ENCODE peak calls at places on chromosome 22, in seven cellular contexts. G is Peyer's patch, J is adrenal gland, L is uterus, W is IMR-90, M is GM12892, P is body of pancreas. Y is an unnamed sample.

GRCh38 chr22:21043856-21044535 is 1.8 kb upstream of the LRRC74B start:
- DNase-seq in G (no peak), J (no peak), L (no peak), W (no peak), M (no peak), P (no peak), Y (no peak)

GRCh38 chr22:47622541-47622940 is 860.1 kb downstream of the TBC1D22A start:
- DNase-seq in G (peak; percentile 24), J (no peak), L (no peak), W (no peak), M (no peak), P (no peak), Y (no peak)

GRCh38 chr22:49869855-49870712 is 16.4 kb downstream of the ZBED4 start:
- DNase-seq in G (no peak), J (no peak), L (no peak), W (no peak), M (no peak), P (no peak), Y (no peak)

GRCh38 chr22:20438066-20438677 is 547 bp upstream of the SCARF2 start:
- DNase-seq in G (peak; percentile 48), J (no peak), L (no peak), W (peak; percentile 45), M (no peak), P (no peak), Y (no peak)

GRCh38 chr22:21873619-21874018 is 6.2 kb upstream of the MAPK1 start:
- DNase-seq in G (no peak), J (no peak), L (no peak), W (no peak), M (no peak), P (no peak), Y (no peak)

GRCh38 chr22:19604711-19605268 is 80.6 kb upstream of the CLDN5 start:
- DNase-seq in G (no peak), J (no peak), L (no peak), W (no peak), M (no peak), P (no peak), Y (no peak)

GRCh38 chr22:50606126-50606525 is 5.5 kb downstream of the MAPK8IP2 start:
- DNase-seq in G (no peak), J (no peak), L (no peak), W (no peak), M (peak; percentile 40), P (no peak), Y (no peak)

GRCh38 chr22:22348127-22348814 is 103.7 kb downstream of the VPREB1 start:
- DNase-seq in G (no peak), J (no peak), L (no peak), W (no peak), M (no peak), P (no peak), Y (no peak)

GRCh38 chr22:28424427-28425080 is 255.1 kb downstream of the TTC28 start:
- DNase-seq in G (no peak), J (no peak), L (no peak), W (peak; percentile 85), M (no peak), P (no peak), Y (no peak)

GRCh38 chr22:46054091-46054877 is 77.3 kb upstream of the WNT7B start:
- DNase-seq in G (peak; percentile 81), J (peak; percentile 85), L (peak; percentile 85), W (peak; percentile 45), M (peak; percentile 55), P (peak; percentile 62), Y (no peak)

GRCh38 chr22:23598805-23599518 is 18.9 kb upstream of the IGLL1 start:
- DNase-seq in G (no peak), J (no peak), L (no peak), W (no peak), M (no peak), P (no peak), Y (no peak)

GRCh38 chr22:37176464-37177061 is 11.5 kb downstream of the C1QTNF6 start:
- DNase-seq in G (peak; percentile 66), J (peak; percentile 77), L (peak; percentile 75), W (peak; percentile 78), M (no peak), P (no peak), Y (no peak)

GRCh38 chr22:24953294-24954113 is 988 bp downstream of the KIAA1671 start:
- DNase-seq in G (no peak), J (peak; percentile 71), L (no peak), W (no peak), M (no peak), P (peak; percentile 41), Y (no peak)

GRCh38 chr22:24954114-24954463 is 1.6 kb downstream of the KIAA1671 start:
- DNase-seq in G (no peak), J (peak; percentile 50), L (no peak), W (no peak), M (no peak), P (no peak), Y (no peak)

GRCh38 chr22:24950272-24950902 is 2.1 kb upstream of the KIAA1671 start:
- DNase-seq in G (no peak), J (no peak), L (no peak), W (peak; percentile 8), M (no peak), P (no peak), Y (no peak)

GRCh38 chr22:24952837-24953293 is 349 bp downstream of the KIAA1671 start:
- DNase-seq in G (peak; percentile 69), J (peak; percentile 88), L (no peak), W (peak; percentile 7), M (no peak), P (peak; percentile 65), Y (peak; percentile 67)

DNA sequence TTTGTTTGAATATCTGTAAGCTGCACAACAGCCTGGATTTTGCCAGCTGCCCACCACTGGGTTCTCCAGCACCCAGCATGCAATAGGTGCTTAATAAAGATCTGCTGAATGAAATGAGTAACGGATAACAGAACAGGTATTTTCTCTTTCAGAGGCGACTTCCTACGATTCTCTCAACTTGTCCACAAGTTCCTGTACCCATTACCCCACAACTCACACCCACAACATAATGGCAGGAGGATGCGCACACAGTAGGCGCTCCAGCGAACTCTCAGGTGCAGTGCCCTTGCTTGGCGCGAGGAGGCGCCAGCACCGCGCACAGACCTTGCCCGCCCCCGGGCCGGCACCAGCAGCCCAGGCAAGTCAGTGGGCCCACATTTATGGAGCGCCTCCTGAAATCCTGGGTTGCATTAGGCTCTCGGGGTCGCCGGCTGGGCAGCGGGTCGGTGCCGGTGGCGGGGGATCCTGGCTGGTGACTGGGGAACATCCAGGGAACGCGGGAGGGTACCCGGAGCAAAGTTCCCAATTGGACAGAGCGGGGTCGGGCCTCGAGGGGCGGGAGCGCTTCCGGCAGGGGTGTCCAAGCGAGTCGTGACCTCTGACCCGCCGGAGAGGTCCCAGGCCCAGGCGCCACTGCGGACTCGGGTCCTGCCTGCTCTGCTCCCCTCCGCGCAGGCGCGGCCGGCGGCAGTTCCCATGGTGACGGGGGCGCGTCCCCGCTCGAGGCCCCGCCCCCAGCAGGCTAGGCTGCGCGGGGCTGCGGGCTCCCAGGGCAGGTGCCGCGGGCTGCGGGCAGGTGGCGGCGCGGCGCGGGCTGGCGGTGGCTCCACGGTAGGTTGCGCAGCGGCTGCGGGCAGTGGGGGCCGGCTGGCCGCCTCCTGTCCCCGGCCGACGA is at the start of gene KIAA1671:
- DNase-seq in G (peak; percentile 90), J (peak; percentile 90), L (peak; percentile 80), W (peak; percentile 27), M (peak; percentile 89), P (peak; percentile 91), Y (peak; percentile 84)
- TF ChIP-seq POLR2A in G (peak; percentile 94), J (peak; percentile 82), L (peak; percentile 56), W (no peak), M (no peak), P (peak; percentile 57), Y (peak; percentile 79)

GRCh38 chr22:31492151-31492550 is 2.5 kb upstream of the EIF4ENIF1 start:
- DNase-seq in G (no peak), J (no peak), L (no peak), W (no peak), M (no peak), P (no peak), Y (no peak)

GRCh38 chr22:31495343-31495742 is 993 bp upstream of the SFI1 start:
- DNase-seq in G (no peak), J (no peak), L (no peak), W (no peak), M (no peak), P (no peak), Y (no peak)

GRCh38 chr22:31496735-31497146 is 405 bp downstream of the SFI1 start:
- DNase-seq in G (peak; percentile 74), J (peak; percentile 40), L (no peak), W (no peak), M (no peak), P (no peak), Y (no peak)

GRCh38 chr22:31497148-31497938 is 1.0 kb downstream of the SFI1 start:
- DNase-seq in G (no peak), J (no peak), L (no peak), W (no peak), M (no peak), P (no peak), Y (no peak)

DNA sequence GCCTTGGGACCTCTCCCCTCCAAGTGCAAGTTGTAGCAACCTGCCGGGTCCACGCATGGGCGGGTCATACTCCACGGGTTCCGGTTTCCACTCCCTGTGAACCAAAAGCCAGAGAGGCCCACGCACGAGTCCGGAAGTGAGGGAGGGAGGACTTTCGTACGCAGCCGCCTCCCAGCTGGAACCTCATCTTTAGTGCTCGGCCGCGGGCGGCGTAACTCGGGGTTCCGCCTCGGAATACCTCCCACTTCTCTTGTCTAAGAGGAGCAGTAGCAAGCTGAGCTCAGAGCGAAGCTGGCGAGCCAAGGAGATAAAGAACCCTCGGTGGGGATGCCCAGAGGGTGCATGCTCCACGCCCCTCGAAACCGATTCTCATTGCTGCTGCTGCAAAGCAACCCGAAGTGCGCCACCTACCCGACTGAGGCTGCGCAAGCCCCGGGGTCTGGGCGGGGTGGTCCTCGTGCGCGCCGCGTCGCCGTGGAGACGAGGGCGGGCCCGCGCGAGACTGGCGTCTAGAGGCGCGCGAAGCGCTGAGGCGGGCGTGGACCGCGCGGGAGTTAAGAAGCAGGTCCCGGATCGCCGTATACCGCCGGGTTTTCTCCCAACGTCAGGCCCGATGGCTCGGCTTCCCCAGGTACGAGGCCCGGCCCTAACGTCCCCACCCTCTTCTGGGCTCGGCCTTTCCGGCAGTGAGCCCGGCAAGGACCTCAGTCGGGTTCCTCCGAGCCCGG is at the start of gene SFI1:
- DNase-seq in G (peak; percentile 97), J (peak; percentile 92), L (peak; percentile 92), W (peak; percentile 87), M (peak; percentile 80), P (peak; percentile 89), Y (peak; percentile 86)
- TF ChIP-seq POLR2A in G (no peak), J (peak; percentile 85), L (peak; percentile 33), W (no peak), M (peak; percentile 76), P (peak; percentile 75), Y (peak; percentile 57)

DNA sequence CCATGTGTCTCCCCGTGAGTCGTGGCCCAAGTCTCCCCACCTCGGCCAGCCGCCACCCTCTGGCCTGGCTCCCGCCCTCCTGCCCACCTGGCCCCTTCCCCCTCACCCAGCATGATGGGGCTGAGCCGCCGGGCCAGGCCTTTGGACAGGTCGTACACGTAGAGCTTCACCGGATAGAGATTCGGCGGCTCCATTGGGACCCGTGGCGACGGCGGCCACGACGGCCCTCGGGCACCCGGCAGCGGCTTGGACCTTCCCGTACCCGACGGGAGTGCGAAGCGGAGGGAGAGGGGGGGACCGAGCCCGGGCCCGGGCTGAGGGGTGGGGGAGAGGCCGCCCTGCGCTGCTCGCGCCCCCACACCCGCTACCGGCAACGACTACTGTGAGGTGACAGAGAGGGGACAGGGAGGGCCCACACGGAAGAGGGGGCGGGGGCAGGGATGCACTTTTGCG is at the start of gene DESI1:
- DNase-seq in G (no peak), J (peak; percentile 54), L (no peak), W (no peak), M (peak; percentile 40), P (no peak), Y (peak; percentile 47)
- TF ChIP-seq POLR2A in G (peak; percentile 82), J (no peak), L (peak; percentile 26), W (peak; percentile 66), M (peak; percentile 90), P (peak; percentile 92), Y (peak; percentile 34)

GRCh38 chr22:39967103-39967829 is 7.1 kb downstream of the TMA7B start:
- DNase-seq in G (no peak), J (no peak), L (no peak), W (peak; percentile 45), M (no peak), P (no peak), Y (peak; percentile 11)
- TF ChIP-seq POLR2A in G (no peak), J (no peak), L (no peak), W (no peak), M (no peak), P (no peak), Y (no peak)

Y was measured in A549.